ENCODE peak calls at places on chromosomes 1 and 21, in five cellular contexts. One of them, this sample, is unnamed.

GRCh38 chr1:228456252-228457016 is 30.7 kb upstream of the RNF187 start:
- DNase-seq in choroid plexus epithelial cell: no peak
- DNase-seq in astrocyte of the spinal cord: no peak
- DNase-seq in coronary artery: no peak
- DNase-seq in skeletal muscle cell: no peak
- DNase-seq in this sample: no peak

GRCh38 chr1:226082587-226082917 is 20.0 kb downstream of the H3-3A start:
- DNase-seq in choroid plexus epithelial cell: no peak
- DNase-seq in astrocyte of the spinal cord: no peak
- DNase-seq in coronary artery: no peak
- DNase-seq in skeletal muscle cell: no peak
- DNase-seq in this sample: no peak

GRCh38 chr1:45608475-45609156 is 15.2 kb downstream of the CCDC17 start:
- DNase-seq in choroid plexus epithelial cell: no peak
- DNase-seq in astrocyte of the spinal cord: no peak
- DNase-seq in coronary artery: no peak
- DNase-seq in skeletal muscle cell: no peak
- DNase-seq in this sample: no peak

GRCh38 chr1:9135145-9135836 is 6.4 kb upstream of the GPR157 start:
- DNase-seq in choroid plexus epithelial cell: no peak
- DNase-seq in astrocyte of the spinal cord: no peak
- DNase-seq in coronary artery: no peak
- DNase-seq in skeletal muscle cell: no peak
- DNase-seq in this sample: no peak

GRCh38 chr1:175499595-175500367 is 243.6 kb downstream of the TNR start:
- DNase-seq in choroid plexus epithelial cell: no peak
- DNase-seq in astrocyte of the spinal cord: no peak
- DNase-seq in coronary artery: no peak
- DNase-seq in skeletal muscle cell: no peak
- DNase-seq in this sample: no peak

GRCh38 chr1:226525750-226526149 is 22.8 kb upstream of the STUM start:
- DNase-seq in choroid plexus epithelial cell: peak; percentile 69
- DNase-seq in astrocyte of the spinal cord: no peak
- DNase-seq in coronary artery: no peak
- DNase-seq in skeletal muscle cell: no peak
- DNase-seq in this sample: no peak

GRCh38 chr1:67760030-67760821 is 73.0 kb downstream of the GNG12 start:
- DNase-seq in choroid plexus epithelial cell: peak; percentile 82
- DNase-seq in astrocyte of the spinal cord: peak; percentile 82
- DNase-seq in coronary artery: no peak
- DNase-seq in skeletal muscle cell: no peak
- DNase-seq in this sample: peak; percentile 29

GRCh38 chr1:87399701-87400100 is 71.0 kb downstream of the LMO4 start:
- DNase-seq in choroid plexus epithelial cell: no peak
- DNase-seq in astrocyte of the spinal cord: no peak
- DNase-seq in coronary artery: no peak
- DNase-seq in skeletal muscle cell: no peak
- DNase-seq in this sample: no peak

GRCh38 chr1:118116909-118117308 is 68.1 kb downstream of the SPAG17 start:
- DNase-seq in choroid plexus epithelial cell: no peak
- DNase-seq in astrocyte of the spinal cord: no peak
- DNase-seq in coronary artery: no peak
- DNase-seq in skeletal muscle cell: no peak
- DNase-seq in this sample: no peak

GRCh38 chr1:30693820-30694219 is 29.6 kb downstream of the MATN1 start:
- DNase-seq in choroid plexus epithelial cell: no peak
- DNase-seq in astrocyte of the spinal cord: no peak
- DNase-seq in coronary artery: no peak
- DNase-seq in skeletal muscle cell: no peak
- DNase-seq in this sample: no peak

GRCh38 chr1:149844096-149844495 is 55.3 kb upstream of the BOLA1 start:
- DNase-seq in choroid plexus epithelial cell: peak; percentile 51
- DNase-seq in astrocyte of the spinal cord: peak; percentile 36
- DNase-seq in coronary artery: no peak
- DNase-seq in skeletal muscle cell: peak; percentile 14
- DNase-seq in this sample: no peak

GRCh38 chr1:119982006-119982405 is 85.7 kb upstream of the ADAM30 start:
- DNase-seq in choroid plexus epithelial cell: peak; percentile 47
- DNase-seq in astrocyte of the spinal cord: peak; percentile 77
- DNase-seq in coronary artery: no peak
- DNase-seq in skeletal muscle cell: peak; percentile 47
- DNase-seq in this sample: no peak

GRCh38 chr1:13916530-13916929 is 216.5 kb downstream of the PRDM2 start:
- DNase-seq in choroid plexus epithelial cell: no peak
- DNase-seq in astrocyte of the spinal cord: no peak
- DNase-seq in coronary artery: no peak
- DNase-seq in skeletal muscle cell: no peak
- DNase-seq in this sample: no peak

GRCh38 chr1:93395195-93395594 is 49.5 kb downstream of the DR1 start:
- DNase-seq in choroid plexus epithelial cell: peak; percentile 65
- DNase-seq in astrocyte of the spinal cord: no peak
- DNase-seq in coronary artery: no peak
- DNase-seq in skeletal muscle cell: peak; percentile 4
- DNase-seq in this sample: no peak

GRCh38 chr1:184959626-184960025 is 14.7 kb downstream of the NIBAN1 start:
- DNase-seq in choroid plexus epithelial cell: no peak
- DNase-seq in astrocyte of the spinal cord: no peak
- DNase-seq in coronary artery: no peak
- DNase-seq in skeletal muscle cell: no peak
- DNase-seq in this sample: no peak

GRCh38 chr1:6329392-6329791 is 64.2 kb downstream of the ACOT7 start:
- DNase-seq in choroid plexus epithelial cell: no peak
- DNase-seq in astrocyte of the spinal cord: peak; percentile 29
- DNase-seq in coronary artery: no peak
- DNase-seq in skeletal muscle cell: no peak
- DNase-seq in this sample: no peak

GRCh38 chr1:246631426-246631825 is 65.2 kb downstream of the CNST start:
- DNase-seq in choroid plexus epithelial cell: peak; percentile 80
- DNase-seq in astrocyte of the spinal cord: peak; percentile 59
- DNase-seq in coronary artery: no peak
- DNase-seq in skeletal muscle cell: peak; percentile 25
- DNase-seq in this sample: no peak

GRCh38 chr1:235650341-235651169 is 971 bp upstream of the GNG4 start:
- DNase-seq in choroid plexus epithelial cell: no peak
- DNase-seq in astrocyte of the spinal cord: peak; percentile 3
- DNase-seq in coronary artery: no peak
- DNase-seq in skeletal muscle cell: no peak
- DNase-seq in this sample: no peak

GRCh38 chr1:2415801-2416208 is 3.4 kb upstream of the PEX10 start:
- DNase-seq in choroid plexus epithelial cell: no peak
- DNase-seq in astrocyte of the spinal cord: no peak
- DNase-seq in coronary artery: no peak
- DNase-seq in skeletal muscle cell: no peak
- DNase-seq in this sample: peak; percentile 48

GRCh38 chr1:55288245-55288644 is 73.1 kb upstream of the USP24 start:
- DNase-seq in choroid plexus epithelial cell: no peak
- DNase-seq in astrocyte of the spinal cord: no peak
- DNase-seq in coronary artery: no peak
- DNase-seq in skeletal muscle cell: no peak
- DNase-seq in this sample: no peak

GRCh38 chr1:173590557-173590956 is 12.3 kb downstream of the SLC9C2 start:
- DNase-seq in choroid plexus epithelial cell: no peak
- DNase-seq in astrocyte of the spinal cord: no peak
- DNase-seq in coronary artery: no peak
- DNase-seq in skeletal muscle cell: no peak
- DNase-seq in this sample: no peak

GRCh38 chr1:223742861-223743517 is 30.6 kb downstream of the CAPN2 start:
- DNase-seq in choroid plexus epithelial cell: no peak
- DNase-seq in astrocyte of the spinal cord: no peak
- DNase-seq in coronary artery: no peak
- DNase-seq in skeletal muscle cell: no peak
- DNase-seq in this sample: no peak

GRCh38 chr1:98546319-98546718 is 115.2 kb upstream of the SNX7 start:
- DNase-seq in choroid plexus epithelial cell: no peak
- DNase-seq in astrocyte of the spinal cord: peak; percentile 22
- DNase-seq in coronary artery: no peak
- DNase-seq in skeletal muscle cell: no peak
- DNase-seq in this sample: no peak

GRCh38 chr1:156236164-156236563 is 5.8 kb upstream of the BGLAP start:
- DNase-seq in choroid plexus epithelial cell: no peak
- DNase-seq in astrocyte of the spinal cord: no peak
- DNase-seq in coronary artery: no peak
- DNase-seq in skeletal muscle cell: no peak
- DNase-seq in this sample: no peak

GRCh38 chr1:38431669-38432376 is 385.2 kb upstream of the POU3F1 start:
- DNase-seq in choroid plexus epithelial cell: no peak
- DNase-seq in astrocyte of the spinal cord: no peak
- DNase-seq in coronary artery: no peak
- DNase-seq in skeletal muscle cell: no peak
- DNase-seq in this sample: no peak

GRCh38 chr1:206503591-206504362 is 3.6 kb upstream of the RASSF5 start:
- DNase-seq in choroid plexus epithelial cell: peak; percentile 98
- DNase-seq in astrocyte of the spinal cord: peak; percentile 97
- DNase-seq in coronary artery: peak; percentile 88
- DNase-seq in skeletal muscle cell: peak; percentile 96
- DNase-seq in this sample: no peak

GRCh38 chr1:53061859-53062714 is at the start of gene PODN:
- DNase-seq in choroid plexus epithelial cell: peak; percentile 33
- DNase-seq in astrocyte of the spinal cord: no peak
- DNase-seq in coronary artery: no peak
- DNase-seq in skeletal muscle cell: no peak
- DNase-seq in this sample: no peak

GRCh38 chr1:46342084-46342656 is 1.6 kb downstream of the NSUN4 start:
- DNase-seq in choroid plexus epithelial cell: peak; percentile 79
- DNase-seq in astrocyte of the spinal cord: peak; percentile 50
- DNase-seq in coronary artery: no peak
- DNase-seq in skeletal muscle cell: no peak
- DNase-seq in this sample: peak; percentile 20

GRCh38 chr1:109639841-109640184 is 16.1 kb upstream of the GSTM4 start:
- DNase-seq in choroid plexus epithelial cell: no peak
- DNase-seq in astrocyte of the spinal cord: no peak
- DNase-seq in coronary artery: no peak
- DNase-seq in skeletal muscle cell: no peak
- DNase-seq in this sample: no peak

DNA sequence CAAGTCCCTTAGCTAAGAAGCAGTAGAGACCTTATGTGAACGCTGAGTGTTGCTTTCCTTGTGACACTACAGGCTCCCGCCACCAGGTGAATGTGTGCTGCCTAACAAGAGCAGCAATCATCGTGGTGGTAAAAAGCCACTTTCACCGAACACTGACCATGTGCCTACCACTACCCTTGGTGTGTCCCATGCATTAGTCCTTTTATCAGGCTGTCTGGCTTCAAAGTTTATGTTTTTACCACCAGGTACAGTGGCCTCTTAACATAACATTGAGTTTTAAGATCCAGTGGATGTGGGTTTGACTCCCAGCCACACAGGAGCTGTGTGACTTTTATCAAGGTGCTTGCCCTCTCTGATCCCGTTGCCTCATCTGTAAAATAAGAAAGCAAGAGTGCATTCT is 1.7 kb downstream of the C1QB start:
- DNase-seq in choroid plexus epithelial cell: peak; percentile 12
- DNase-seq in astrocyte of the spinal cord: no peak
- DNase-seq in coronary artery: no peak
- DNase-seq in skeletal muscle cell: no peak
- DNase-seq in this sample: no peak
- H3K4me3 ChIP-seq in choroid plexus epithelial cell: no peak overlapping the region
- H3K4me3 ChIP-seq in astrocyte of the spinal cord: no peak overlapping the region
- H3K4me3 ChIP-seq in coronary artery: peak overlapping the region; percentile 63
- H3K4me3 ChIP-seq in skeletal muscle cell: no peak overlapping the region
- H3K4me3 ChIP-seq in this sample: no peak overlapping the region

GRCh38 chr1:25245393-25245792 is 1.9 kb downstream of the RSRP1 start:
- DNase-seq in choroid plexus epithelial cell: no peak
- DNase-seq in astrocyte of the spinal cord: no peak
- DNase-seq in coronary artery: no peak
- DNase-seq in skeletal muscle cell: no peak
- DNase-seq in this sample: no peak
- H3K4me3 ChIP-seq in choroid plexus epithelial cell: peak overlapping the region; percentile 97
- H3K4me3 ChIP-seq in astrocyte of the spinal cord: peak overlapping the region; percentile 100
- H3K4me3 ChIP-seq in coronary artery: peak overlapping the region; percentile 89
- H3K4me3 ChIP-seq in skeletal muscle cell: peak overlapping the region; percentile 85
- H3K4me3 ChIP-seq in this sample: peak overlapping the region; percentile 97

DNA sequence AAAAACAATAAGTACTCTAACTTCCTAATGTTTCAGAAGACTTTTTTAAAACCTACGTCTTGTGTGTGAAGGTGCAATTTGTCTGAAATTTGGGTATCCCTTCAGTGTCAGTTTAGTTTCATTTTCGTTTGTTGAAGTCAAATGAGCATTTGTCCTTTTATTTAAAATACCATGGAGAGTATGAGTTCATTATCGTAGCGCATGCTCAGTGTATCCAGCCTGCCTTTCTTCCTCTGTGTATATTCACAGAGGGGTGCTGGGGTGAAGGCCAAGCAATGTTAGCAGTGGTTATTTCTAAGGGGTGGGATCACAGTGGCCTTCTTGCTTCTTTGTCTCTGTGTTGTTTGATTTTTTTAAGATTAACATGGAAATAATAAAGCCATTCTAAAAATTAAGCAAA is 43.2 kb downstream of the CNN3 start:
- DNase-seq in choroid plexus epithelial cell: peak; percentile 88
- DNase-seq in astrocyte of the spinal cord: peak; percentile 87
- DNase-seq in coronary artery: no peak
- DNase-seq in skeletal muscle cell: no peak
- DNase-seq in this sample: no peak
- H3K4me3 ChIP-seq in choroid plexus epithelial cell: no peak overlapping the region
- H3K4me3 ChIP-seq in astrocyte of the spinal cord: no peak overlapping the region
- H3K4me3 ChIP-seq in coronary artery: peak overlapping the region; percentile 47
- H3K4me3 ChIP-seq in skeletal muscle cell: no peak overlapping the region
- H3K4me3 ChIP-seq in this sample: no peak overlapping the region

DNA sequence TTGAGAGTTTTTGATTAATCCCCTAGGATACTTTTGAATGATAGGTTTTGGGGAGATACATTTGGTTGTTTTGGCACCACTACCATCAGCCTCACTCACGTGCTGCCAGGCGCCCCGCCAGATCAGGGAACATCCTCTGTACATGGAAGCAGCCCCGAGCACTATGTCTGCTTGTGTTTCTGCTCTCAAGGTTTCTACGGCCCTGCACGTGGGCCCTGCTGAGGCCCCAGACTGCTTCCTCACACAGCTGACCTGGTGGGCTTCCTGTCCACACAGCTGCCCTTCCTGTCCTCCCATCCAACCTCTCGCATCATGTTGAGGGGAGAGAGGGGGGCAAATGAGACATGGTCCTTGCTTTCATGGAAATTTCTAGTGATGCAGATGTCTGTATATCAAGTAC is 20.0 kb downstream of the ADARB1 start:
- DNase-seq in choroid plexus epithelial cell: no peak
- DNase-seq in astrocyte of the spinal cord: no peak
- DNase-seq in coronary artery: no peak
- DNase-seq in skeletal muscle cell: no peak
- DNase-seq in this sample: no peak
- H3K4me3 ChIP-seq in choroid plexus epithelial cell: no peak overlapping the region
- H3K4me3 ChIP-seq in astrocyte of the spinal cord: no peak overlapping the region
- H3K4me3 ChIP-seq in coronary artery: no peak overlapping the region
- H3K4me3 ChIP-seq in skeletal muscle cell: no peak overlapping the region
- H3K4me3 ChIP-seq in this sample: no peak overlapping the region

This sample was measured in Jurkat, Clone E6-1.